ENCODE peak calls at places on chromosomes 11 and 22, in ten cellular contexts. One of them, this sample, is unnamed.
A peak's percentile ranks its signal among the peaks of the same experiment; 100 is the strongest.

GRCh38 chr11:66559141-66559861 is 9.1 kb downstream of the CTSF start:
- DNase-seq in type B pancreatic cell: no peak
- DNase-seq in CD8-positive, alpha-beta T cell: peak; percentile 38
- DNase-seq in heart left ventricle: peak; percentile 54
- DNase-seq in tibial nerve: no peak
- DNase-seq in GM23338: peak; percentile 84
- DNase-seq in coronary artery: peak; percentile 61
- DNase-seq in foreskin fibroblast: no peak
- DNase-seq in bronchial epithelial cell: no peak
- DNase-seq in body of pancreas: peak; percentile 52
- DNase-seq in this sample: no peak

GRCh38 chr11:1202776-1203504 is 19.9 kb upstream of the MUC5B start:
- DNase-seq in type B pancreatic cell: peak; percentile 83
- DNase-seq in CD8-positive, alpha-beta T cell: peak; percentile 40
- DNase-seq in heart left ventricle: peak; percentile 65
- DNase-seq in tibial nerve: peak; percentile 41
- DNase-seq in GM23338: peak; percentile 88
- DNase-seq in coronary artery: peak; percentile 70
- DNase-seq in foreskin fibroblast: peak; percentile 6
- DNase-seq in bronchial epithelial cell: no peak
- DNase-seq in body of pancreas: peak; percentile 64
- DNase-seq in this sample: peak; percentile 49

GRCh38 chr11:125773516-125773915 is 5.1 kb downstream of the PATE2 start:
- DNase-seq in type B pancreatic cell: no peak
- DNase-seq in CD8-positive, alpha-beta T cell: no peak
- DNase-seq in heart left ventricle: no peak
- DNase-seq in tibial nerve: no peak
- DNase-seq in GM23338: no peak
- DNase-seq in coronary artery: no peak
- DNase-seq in foreskin fibroblast: no peak
- DNase-seq in bronchial epithelial cell: no peak
- DNase-seq in body of pancreas: no peak
- DNase-seq in this sample: no peak

GRCh38 chr11:128728767-128729587 is 35.1 kb downstream of the FLI1 start:
- DNase-seq in type B pancreatic cell: no peak
- DNase-seq in CD8-positive, alpha-beta T cell: peak; percentile 44
- DNase-seq in heart left ventricle: no peak
- DNase-seq in tibial nerve: no peak
- DNase-seq in GM23338: no peak
- DNase-seq in coronary artery: no peak
- DNase-seq in foreskin fibroblast: no peak
- DNase-seq in bronchial epithelial cell: no peak
- DNase-seq in body of pancreas: no peak
- DNase-seq in this sample: no peak

GRCh38 chr11:120194166-120194565 is 16.7 kb upstream of the OAF start:
- DNase-seq in type B pancreatic cell: no peak
- DNase-seq in CD8-positive, alpha-beta T cell: no peak
- DNase-seq in heart left ventricle: no peak
- DNase-seq in tibial nerve: no peak
- DNase-seq in GM23338: no peak
- DNase-seq in coronary artery: no peak
- DNase-seq in foreskin fibroblast: no peak
- DNase-seq in bronchial epithelial cell: no peak
- DNase-seq in body of pancreas: no peak
- DNase-seq in this sample: no peak

GRCh38 chr11:80598905-80599304 is 1158.1 kb upstream of the TENM4 start:
- DNase-seq in type B pancreatic cell: no peak
- DNase-seq in CD8-positive, alpha-beta T cell: no peak
- DNase-seq in heart left ventricle: no peak
- DNase-seq in tibial nerve: no peak
- DNase-seq in GM23338: no peak
- DNase-seq in coronary artery: no peak
- DNase-seq in foreskin fibroblast: no peak
- DNase-seq in bronchial epithelial cell: peak; percentile 74
- DNase-seq in body of pancreas: no peak
- DNase-seq in this sample: no peak

GRCh38 chr11:91857194-91857593 is 367.4 kb upstream of the FAT3 start:
- DNase-seq in type B pancreatic cell: no peak
- DNase-seq in CD8-positive, alpha-beta T cell: no peak
- DNase-seq in heart left ventricle: no peak
- DNase-seq in tibial nerve: no peak
- DNase-seq in GM23338: no peak
- DNase-seq in coronary artery: no peak
- DNase-seq in foreskin fibroblast: no peak
- DNase-seq in bronchial epithelial cell: peak; percentile 52
- DNase-seq in body of pancreas: no peak
- DNase-seq in this sample: no peak

GRCh38 chr22:35524966-35525686 is 15.5 kb upstream of the RASD2 start:
- DNase-seq in type B pancreatic cell: no peak
- DNase-seq in CD8-positive, alpha-beta T cell: no peak
- DNase-seq in heart left ventricle: peak; percentile 69
- DNase-seq in tibial nerve: no peak
- DNase-seq in GM23338: no peak
- DNase-seq in coronary artery: no peak
- DNase-seq in foreskin fibroblast: no peak
- DNase-seq in bronchial epithelial cell: no peak
- DNase-seq in body of pancreas: no peak
- DNase-seq in this sample: no peak

GRCh38 chr11:17389957-17390649 is 1.6 kb upstream of the KCNJ11 start:
- DNase-seq in type B pancreatic cell: no peak
- DNase-seq in CD8-positive, alpha-beta T cell: no peak
- DNase-seq in heart left ventricle: no peak
- DNase-seq in tibial nerve: no peak
- DNase-seq in GM23338: no peak
- DNase-seq in coronary artery: no peak
- DNase-seq in foreskin fibroblast: no peak
- DNase-seq in bronchial epithelial cell: no peak
- DNase-seq in body of pancreas: no peak
- DNase-seq in this sample: no peak

GRCh38 chr11:13110929-13111812 is 102.1 kb downstream of the RASSF10 start:
- DNase-seq in type B pancreatic cell: no peak
- DNase-seq in CD8-positive, alpha-beta T cell: no peak
- DNase-seq in heart left ventricle: peak; percentile 27
- DNase-seq in tibial nerve: no peak
- DNase-seq in GM23338: no peak
- DNase-seq in coronary artery: no peak
- DNase-seq in foreskin fibroblast: no peak
- DNase-seq in bronchial epithelial cell: peak; percentile 85
- DNase-seq in body of pancreas: no peak
- DNase-seq in this sample: no peak

GRCh38 chr11:132862918-132863317 is 669.4 kb downstream of the OPCML start:
- DNase-seq in type B pancreatic cell: no peak
- DNase-seq in CD8-positive, alpha-beta T cell: no peak
- DNase-seq in heart left ventricle: no peak
- DNase-seq in tibial nerve: no peak
- DNase-seq in GM23338: no peak
- DNase-seq in coronary artery: no peak
- DNase-seq in foreskin fibroblast: no peak
- DNase-seq in bronchial epithelial cell: peak; percentile 75
- DNase-seq in body of pancreas: no peak
- DNase-seq in this sample: no peak

GRCh38 chr11:12058425-12059115 is 50.1 kb upstream of the DKK3 start:
- DNase-seq in type B pancreatic cell: no peak
- DNase-seq in CD8-positive, alpha-beta T cell: no peak
- DNase-seq in heart left ventricle: no peak
- DNase-seq in tibial nerve: no peak
- DNase-seq in GM23338: no peak
- DNase-seq in coronary artery: no peak
- DNase-seq in foreskin fibroblast: no peak
- DNase-seq in bronchial epithelial cell: no peak
- DNase-seq in body of pancreas: no peak
- DNase-seq in this sample: no peak

GRCh38 chr11:12053606-12054361 is 45.4 kb upstream of the DKK3 start:
- DNase-seq in type B pancreatic cell: no peak
- DNase-seq in CD8-positive, alpha-beta T cell: no peak
- DNase-seq in heart left ventricle: no peak
- DNase-seq in tibial nerve: no peak
- DNase-seq in GM23338: no peak
- DNase-seq in coronary artery: no peak
- DNase-seq in foreskin fibroblast: peak; percentile 35
- DNase-seq in bronchial epithelial cell: no peak
- DNase-seq in body of pancreas: no peak
- DNase-seq in this sample: no peak

GRCh38 chr11:12057299-12057980 is 49.0 kb upstream of the DKK3 start:
- DNase-seq in type B pancreatic cell: no peak
- DNase-seq in CD8-positive, alpha-beta T cell: no peak
- DNase-seq in heart left ventricle: no peak
- DNase-seq in tibial nerve: no peak
- DNase-seq in GM23338: no peak
- DNase-seq in coronary artery: no peak
- DNase-seq in foreskin fibroblast: no peak
- DNase-seq in bronchial epithelial cell: no peak
- DNase-seq in body of pancreas: no peak
- DNase-seq in this sample: no peak

GRCh38 chr11:12052676-12053605 is 44.5 kb upstream of the DKK3 start:
- DNase-seq in type B pancreatic cell: no peak
- DNase-seq in CD8-positive, alpha-beta T cell: peak; percentile 29
- DNase-seq in heart left ventricle: no peak
- DNase-seq in tibial nerve: no peak
- DNase-seq in GM23338: peak; percentile 43
- DNase-seq in coronary artery: no peak
- DNase-seq in foreskin fibroblast: no peak
- DNase-seq in bronchial epithelial cell: no peak
- DNase-seq in body of pancreas: no peak
- DNase-seq in this sample: no peak

GRCh38 chr11:12056112-12056511 is 47.7 kb upstream of the DKK3 start:
- DNase-seq in type B pancreatic cell: no peak
- DNase-seq in CD8-positive, alpha-beta T cell: no peak
- DNase-seq in heart left ventricle: no peak
- DNase-seq in tibial nerve: no peak
- DNase-seq in GM23338: no peak
- DNase-seq in coronary artery: no peak
- DNase-seq in foreskin fibroblast: no peak
- DNase-seq in bronchial epithelial cell: no peak
- DNase-seq in body of pancreas: no peak
- DNase-seq in this sample: no peak
- TF ChIP-seq CTCF in type B pancreatic cell: no peak
- TF ChIP-seq CTCF in CD8-positive, alpha-beta T cell: no peak
- TF ChIP-seq CTCF in heart left ventricle: no peak
- TF ChIP-seq CTCF in tibial nerve: no peak
- TF ChIP-seq CTCF in GM23338: no peak
- TF ChIP-seq CTCF in coronary artery: no peak
- TF ChIP-seq CTCF in foreskin fibroblast: no peak
- TF ChIP-seq CTCF in bronchial epithelial cell: no peak
- TF ChIP-seq CTCF in body of pancreas: no peak
- TF ChIP-seq CTCF in this sample: no peak

DNA sequence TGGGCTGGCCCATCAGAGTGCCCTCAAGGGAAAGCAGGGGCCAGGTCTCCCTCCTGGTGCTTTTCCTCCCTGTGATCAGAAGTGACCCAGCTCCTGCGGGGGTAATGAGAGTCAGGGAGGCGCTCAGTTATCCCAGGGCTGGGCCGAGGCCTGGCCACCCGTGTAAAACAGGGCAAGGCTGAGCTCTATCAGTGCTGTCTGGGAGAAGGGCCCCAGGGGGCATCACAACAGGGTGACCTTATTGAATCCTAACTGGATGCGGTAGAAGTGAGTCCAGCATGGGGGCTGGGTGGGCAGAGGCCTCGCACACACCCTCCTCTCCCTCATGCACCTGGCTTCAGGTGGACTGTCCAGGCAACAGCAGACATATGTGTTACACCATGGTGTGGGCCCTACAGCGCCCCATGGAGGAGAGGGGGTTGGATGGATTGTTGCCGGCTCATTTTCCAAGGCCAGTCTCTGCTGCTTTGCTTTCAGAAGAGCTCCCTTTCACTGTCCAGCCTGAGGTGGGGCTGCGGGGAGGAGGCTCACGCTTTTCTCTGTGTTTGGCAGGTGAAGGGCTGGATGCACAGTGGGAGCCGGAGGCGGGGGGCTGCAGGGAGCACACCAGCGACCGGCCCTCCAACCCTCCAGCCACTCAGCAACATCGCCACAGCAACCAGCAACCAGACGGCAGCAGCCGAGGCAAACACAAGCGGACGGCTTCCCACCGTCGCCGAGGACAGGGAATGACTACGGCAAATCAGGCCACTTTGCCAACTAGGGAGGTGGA is 24.6 kb downstream of the GNAZ start:
- DNase-seq in type B pancreatic cell: no peak
- DNase-seq in CD8-positive, alpha-beta T cell: no peak
- DNase-seq in heart left ventricle: no peak
- DNase-seq in tibial nerve: no peak
- DNase-seq in GM23338: peak; percentile 32
- DNase-seq in coronary artery: no peak
- DNase-seq in foreskin fibroblast: no peak
- DNase-seq in bronchial epithelial cell: no peak
- DNase-seq in body of pancreas: no peak
- DNase-seq in this sample: no peak
- TF ChIP-seq CTCF in type B pancreatic cell: no peak
- TF ChIP-seq CTCF in CD8-positive, alpha-beta T cell: no peak
- TF ChIP-seq CTCF in heart left ventricle: no peak
- TF ChIP-seq CTCF in tibial nerve: no peak
- TF ChIP-seq CTCF in GM23338: no peak
- TF ChIP-seq CTCF in coronary artery: no peak
- TF ChIP-seq CTCF in foreskin fibroblast: no peak
- TF ChIP-seq CTCF in bronchial epithelial cell: no peak
- TF ChIP-seq CTCF in body of pancreas: no peak
- TF ChIP-seq CTCF in this sample: no peak

DNA sequence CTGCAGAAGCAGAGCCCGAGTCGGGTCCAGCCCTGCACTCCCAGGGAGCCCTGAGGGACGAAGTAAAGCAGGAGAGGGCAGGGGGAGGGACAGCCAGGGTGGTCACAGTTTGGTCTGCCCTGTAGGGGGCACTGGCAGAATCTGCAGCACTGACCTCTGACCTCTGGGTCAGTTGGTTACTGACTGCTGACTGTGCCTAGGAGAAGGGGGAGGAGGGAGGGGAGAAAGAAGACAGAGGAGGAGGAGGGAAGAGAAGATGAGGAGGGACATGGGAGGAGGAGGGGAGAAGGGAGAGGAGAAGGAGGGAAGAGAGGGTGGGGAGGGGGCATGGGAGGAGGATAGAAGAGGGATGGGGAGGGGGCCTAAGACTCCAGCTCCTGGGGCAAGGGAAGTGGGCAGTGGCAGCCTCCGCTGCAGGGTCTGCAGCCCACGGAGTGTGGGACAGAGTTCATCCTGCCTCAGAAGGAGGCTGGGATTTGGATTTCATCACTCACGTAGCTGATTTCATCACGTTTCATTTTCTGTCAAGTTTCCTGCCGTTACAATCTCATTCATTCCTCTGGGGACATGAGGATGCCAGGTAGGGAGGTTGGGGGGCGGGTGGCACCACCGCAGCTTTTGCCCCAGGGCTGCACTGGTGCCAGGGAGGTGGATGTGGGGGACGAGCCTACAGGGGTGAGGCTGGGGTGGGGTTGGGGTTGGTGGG is 55.2 kb downstream of the FLRT1 start:
- DNase-seq in type B pancreatic cell: no peak
- DNase-seq in CD8-positive, alpha-beta T cell: no peak
- DNase-seq in heart left ventricle: no peak
- DNase-seq in tibial nerve: no peak
- DNase-seq in GM23338: peak; percentile 33
- DNase-seq in coronary artery: no peak
- DNase-seq in foreskin fibroblast: peak; percentile 21
- DNase-seq in bronchial epithelial cell: no peak
- DNase-seq in body of pancreas: no peak
- DNase-seq in this sample: no peak
- TF ChIP-seq CTCF in type B pancreatic cell: no peak
- TF ChIP-seq CTCF in CD8-positive, alpha-beta T cell: no peak
- TF ChIP-seq CTCF in heart left ventricle: no peak
- TF ChIP-seq CTCF in tibial nerve: no peak
- TF ChIP-seq CTCF in GM23338: peak; percentile 42
- TF ChIP-seq CTCF in coronary artery: no peak
- TF ChIP-seq CTCF in foreskin fibroblast: no peak
- TF ChIP-seq CTCF in bronchial epithelial cell: peak; percentile 1
- TF ChIP-seq CTCF in body of pancreas: no peak
- TF ChIP-seq CTCF in this sample: no peak

GRCh38 chr22:37162221-37163095 is 12.7 kb upstream of the IL2RB start:
- DNase-seq in type B pancreatic cell: no peak
- DNase-seq in CD8-positive, alpha-beta T cell: peak; percentile 77
- DNase-seq in heart left ventricle: no peak
- DNase-seq in tibial nerve: no peak
- DNase-seq in GM23338: no peak
- DNase-seq in coronary artery: no peak
- DNase-seq in foreskin fibroblast: no peak
- DNase-seq in bronchial epithelial cell: no peak
- DNase-seq in body of pancreas: no peak
- DNase-seq in this sample: no peak
- TF ChIP-seq CTCF in type B pancreatic cell: no peak
- TF ChIP-seq CTCF in CD8-positive, alpha-beta T cell: no peak
- TF ChIP-seq CTCF in heart left ventricle: no peak
- TF ChIP-seq CTCF in tibial nerve: no peak
- TF ChIP-seq CTCF in GM23338: no peak
- TF ChIP-seq CTCF in coronary artery: no peak
- TF ChIP-seq CTCF in foreskin fibroblast: no peak
- TF ChIP-seq CTCF in bronchial epithelial cell: no peak
- TF ChIP-seq CTCF in body of pancreas: no peak
- TF ChIP-seq CTCF in this sample: no peak

This sample was measured in D721Med.